ENCODE peak calls at places on chromosomes 3 and 15, in seven cellular contexts. F is psoas muscle, I is A549, L is heart left ventricle, A is tibial nerve, V is heart right ventricle, R is endodermal cell. K is an unnamed sample.

GRCh38 chr3:16697437-16698258 is 92.4 kb upstream of the DAZL start:
- DNase-seq in F (no peak), I (no peak), L (no peak), A (no peak), V (no peak), R (no peak), K (no peak)

GRCh38 chr15:92113832-92114231 is 260.3 kb downstream of the SLCO3A1 start:
- DNase-seq in F (no peak), I (no peak), L (no peak), A (no peak), V (no peak), R (peak), K (no peak)

GRCh38 chr15:74304459-74304858 is 63.0 kb downstream of the CYP11A1 start:
- DNase-seq in F (no peak), I (no peak), L (no peak), A (no peak), V (no peak), R (no peak), K (no peak)

GRCh38 chr15:74240002-74240568 is 4.0 kb downstream of the CCDC33 start:
- DNase-seq in F (peak), I (peak), L (peak), A (peak), V (peak), R (peak), K (no peak)

GRCh38 chr3:187713504-187713903 is 11.1 kb upstream of the RTP2 start:
- DNase-seq in F (no peak), I (peak), L (no peak), A (no peak), V (peak), R (no peak), K (no peak)

GRCh38 chr3:72563690-72564370 is 284.4 kb downstream of the SHQ1 start:
- DNase-seq in F (no peak), I (no peak), L (no peak), A (no peak), V (no peak), R (no peak), K (no peak)

GRCh38 chr3:69986419-69986818 is 13.1 kb upstream of the SAMMSON start:
- DNase-seq in F (no peak), I (no peak), L (no peak), A (no peak), V (no peak), R (no peak), K (no peak)

GRCh38 chr15:63494406-63494805 is 10.0 kb upstream of the USP3 start:
- DNase-seq in F (no peak), I (no peak), L (no peak), A (no peak), V (no peak), R (no peak), K (peak)

GRCh38 chr3:53189276-53189675 is 28.3 kb downstream of the PRKCD start:
- DNase-seq in F (no peak), I (no peak), L (no peak), A (no peak), V (no peak), R (no peak), K (no peak)

GRCh38 chr3:111321786-111322185 is 220.2 kb upstream of the CD96 start:
- DNase-seq in F (no peak), I (no peak), L (no peak), A (no peak), V (no peak), R (no peak), K (no peak)

GRCh38 chr15:90774731-90775521 is 57.8 kb downstream of the BLM start:
- DNase-seq in F (no peak), I (peak), L (no peak), A (no peak), V (no peak), R (no peak), K (no peak)

GRCh38 chr3:75237041-75237775 is 426.9 kb upstream of the FRG2C start:
- DNase-seq in F (no peak), I (no peak), L (no peak), A (no peak), V (no peak), R (no peak), K (no peak)

DNA sequence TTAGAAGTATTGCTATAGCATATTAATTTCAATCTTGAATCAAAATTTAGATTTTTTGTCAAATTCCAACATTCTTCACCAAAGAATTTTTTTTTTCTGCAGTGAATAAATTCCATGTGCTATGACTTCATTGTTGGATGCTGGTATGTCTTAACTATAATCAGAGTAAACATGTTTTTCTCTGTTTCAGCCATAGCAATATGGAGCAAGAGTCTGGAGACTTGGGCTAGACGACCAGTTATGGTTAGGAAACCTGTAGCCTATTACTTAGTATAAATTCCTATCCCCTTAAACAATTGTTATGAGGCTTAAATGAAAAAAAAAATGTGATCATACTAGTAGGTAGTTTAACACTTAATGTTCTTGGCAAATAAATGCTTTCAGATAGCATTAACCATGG is 431.9 kb upstream of the FRG2C start:
- DNase-seq in F (no peak), I (no peak), L (no peak), A (no peak), V (no peak), R (no peak), K (no peak)
- H3K27ac ChIP-seq in F (no peak), I (no peak), L (no peak), A (no peak), V (no peak), R (no peak), K (no peak)

DNA sequence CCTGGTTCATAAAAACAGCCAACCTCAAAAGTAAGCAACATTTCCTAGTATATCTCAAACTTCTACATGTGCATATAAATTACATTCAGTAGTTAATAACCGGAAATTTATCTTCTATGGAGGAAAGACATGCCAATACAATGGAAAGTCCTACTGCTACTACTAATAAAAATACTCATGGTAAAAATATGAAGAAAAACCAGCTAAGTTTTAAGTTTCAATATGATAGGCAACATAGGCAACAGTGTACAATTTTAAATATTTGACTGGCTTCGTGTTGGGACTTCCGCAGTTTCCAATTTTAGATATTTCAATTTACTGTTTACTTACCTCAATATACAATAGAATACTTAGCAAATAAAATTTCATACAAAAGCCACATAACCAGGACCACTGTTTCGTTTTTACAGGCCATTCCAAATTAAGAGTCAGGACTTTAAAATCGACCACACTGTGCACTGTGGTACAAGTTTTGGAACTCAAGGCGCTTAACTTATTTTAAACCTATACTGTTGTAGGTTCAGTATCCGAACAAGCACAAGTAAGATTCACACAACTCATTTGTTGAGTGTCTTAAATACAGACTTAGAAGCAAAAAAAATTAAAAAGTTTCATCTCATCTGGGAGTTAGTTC is 2.9 kb downstream of the NAA50 start:
- DNase-seq in F (no peak), I (no peak), L (no peak), A (no peak), V (no peak), R (no peak), K (no peak)
- H3K27ac ChIP-seq in F (peak), I (no peak), L (no peak), A (no peak), V (no peak), R (no peak), K (peak)

DNA sequence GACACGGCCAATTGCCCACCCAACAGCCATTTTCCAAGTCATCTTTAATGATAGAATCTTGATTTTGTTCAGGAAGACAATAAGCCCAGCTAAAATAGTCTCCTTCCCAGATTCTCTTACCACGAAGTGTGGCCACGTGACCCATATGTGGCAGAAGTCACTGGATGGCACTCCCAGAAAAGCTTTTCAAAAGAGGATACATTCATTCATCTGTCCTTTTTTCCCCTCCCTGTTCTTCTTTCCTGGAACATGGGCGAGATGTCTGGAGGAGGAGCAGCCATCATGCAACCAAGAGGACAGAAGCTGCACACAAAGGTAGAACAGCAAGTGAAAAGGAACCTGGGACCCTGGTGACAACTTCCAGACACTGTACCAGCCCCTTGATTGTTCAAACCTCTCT is 174.7 kb downstream of the UACA start:
- DNase-seq in F (no peak), I (no peak), L (no peak), A (no peak), V (no peak), R (peak), K (no peak)
- H3K27ac ChIP-seq in F (no peak), I (no peak), L (no peak), A (no peak), V (no peak), R (no peak), K (no peak)

GRCh38 chr3:65925254-65925954 is 113.3 kb downstream of the MAGI1 start:
- DNase-seq in F (no peak), I (no peak), L (no peak), A (no peak), V (peak), R (no peak), K (no peak)

GRCh38 chr3:65928110-65928509 is 110.6 kb downstream of the MAGI1 start:
- DNase-seq in F (no peak), I (no peak), L (no peak), A (no peak), V (no peak), R (no peak), K (no peak)

GRCh38 chr3:65924762-65925161 is 114.0 kb downstream of the MAGI1 start:
- DNase-seq in F (no peak), I (no peak), L (no peak), A (no peak), V (no peak), R (no peak), K (no peak)

GRCh38 chr3:65930650-65931049 is 108.1 kb downstream of the MAGI1 start:
- DNase-seq in F (no peak), I (no peak), L (no peak), A (no peak), V (no peak), R (no peak), K (no peak)

GRCh38 chr3:65927576-65927975 is 111.1 kb downstream of the MAGI1 start:
- DNase-seq in F (no peak), I (no peak), L (no peak), A (no peak), V (no peak), R (no peak), K (no peak)
- H3K27ac ChIP-seq in F (no peak), I (no peak), L (no peak), A (no peak), V (no peak), R (no peak), K (no peak)

DNA sequence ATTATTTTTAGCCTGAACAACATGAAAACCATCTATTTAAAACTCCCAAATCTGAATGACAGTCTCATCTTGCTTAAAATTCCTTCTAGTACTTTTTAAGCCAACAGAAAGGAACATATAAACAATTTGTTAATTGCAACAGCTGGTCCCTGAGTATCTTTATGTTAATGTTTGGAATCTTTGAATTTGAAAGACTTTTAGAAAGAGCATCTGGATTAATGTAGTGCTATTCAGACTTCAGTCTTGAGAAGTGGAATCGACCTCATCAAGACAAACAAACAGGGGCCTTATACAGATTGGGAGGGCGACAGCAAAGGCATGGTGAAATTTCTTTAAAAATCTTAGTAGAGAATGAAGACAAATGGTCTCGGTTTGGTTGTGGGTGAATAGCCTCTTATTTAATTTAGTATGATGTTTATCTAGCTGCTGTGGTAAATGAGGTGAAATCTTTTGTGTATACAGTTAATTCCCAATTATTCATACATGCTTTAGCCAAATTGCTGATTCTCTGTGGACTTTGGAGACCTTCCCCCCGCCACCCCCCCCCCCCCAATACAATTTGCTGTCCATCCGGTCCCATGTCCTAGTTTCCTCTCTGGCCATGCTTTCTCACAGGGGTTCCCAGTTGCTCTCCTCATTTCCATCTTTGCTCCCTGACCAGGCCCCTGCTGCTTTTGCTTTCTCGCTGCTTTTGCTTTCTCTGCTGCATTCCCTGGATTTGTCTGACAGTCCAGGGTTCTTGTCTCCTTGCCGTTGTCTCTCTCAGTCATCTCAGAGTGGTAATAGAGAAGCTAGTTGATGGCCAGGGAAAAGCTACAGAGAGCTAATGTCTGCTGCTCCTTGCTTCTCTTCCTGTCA is 135.2 kb downstream of the FNDC3B start:
- DNase-seq in F (no peak), I (no peak), L (no peak), A (no peak), V (no peak), R (peak), K (no peak)
- H3K27ac ChIP-seq in F (no peak), I (peak), L (peak), A (no peak), V (peak), R (peak), K (no peak)

DNA sequence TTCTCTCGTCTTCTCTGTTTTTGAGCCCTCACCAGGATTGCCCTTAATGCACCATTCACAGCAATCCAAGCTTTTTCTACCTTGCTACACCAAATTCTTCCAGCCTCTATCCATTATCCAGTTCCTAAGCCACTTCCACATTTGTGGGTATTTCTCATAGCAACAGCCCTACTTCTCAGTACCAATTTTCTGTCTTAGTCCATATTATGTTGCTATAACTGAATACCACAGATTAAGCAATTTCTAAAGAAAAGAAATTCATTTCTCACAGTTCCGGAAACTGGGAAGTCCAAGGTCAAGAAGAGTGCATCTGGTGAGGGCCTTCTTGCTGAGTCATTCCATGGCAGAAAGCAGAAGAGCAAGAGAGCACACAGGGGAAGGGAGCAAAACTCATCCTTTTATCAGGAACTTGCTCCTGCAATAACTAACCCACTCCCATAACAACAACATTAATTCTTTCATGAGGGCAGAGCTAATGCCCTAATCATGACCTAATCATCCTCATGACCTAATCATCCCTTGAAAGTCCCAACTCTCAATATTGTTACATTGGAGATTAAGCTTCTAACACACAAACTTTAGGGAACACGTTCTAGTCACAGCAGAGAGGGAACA is 9.7 kb upstream of the EIF1B start:
- DNase-seq in F (no peak), I (peak), L (peak), A (no peak), V (no peak), R (no peak), K (no peak)
- H3K27ac ChIP-seq in F (no peak), I (peak), L (peak), A (no peak), V (peak), R (no peak), K (no peak)

K was measured in CD8-positive, alpha-beta T cell.